ENCODE peak calls at places on chromosome 11, in ten cellular contexts. One of them, this sample, is unnamed. For H3K4me1, the result is how much of the 10 kb centered on the place peaks cover.

GRCh38 chr11:6249822-6250555 is 9.6 kb upstream of the CCKBR start:
- DNase-seq in endodermal cell: peak
- DNase-seq in fibroblast of lung: peak
- DNase-seq in adrenal gland: peak
- DNase-seq in A549: peak
- DNase-seq in transverse colon: peak
- DNase-seq in PC-3: peak
- DNase-seq in kidney: no peak
- DNase-seq in suprapubic skin: no peak
- DNase-seq in cardiac muscle cell: peak
- DNase-seq in this sample: no peak

GRCh38 chr11:107804219-107804618 is 54.4 kb downstream of the SLC35F2 start:
- DNase-seq in endodermal cell: no peak
- DNase-seq in fibroblast of lung: no peak
- DNase-seq in adrenal gland: no peak
- DNase-seq in A549: no peak
- DNase-seq in transverse colon: no peak
- DNase-seq in PC-3: no peak
- DNase-seq in kidney: no peak
- DNase-seq in suprapubic skin: no peak
- DNase-seq in cardiac muscle cell: no peak
- DNase-seq in this sample: no peak

GRCh38 chr11:126318642-126319373 is 14.9 kb downstream of the DCPS start:
- DNase-seq in endodermal cell: no peak
- DNase-seq in fibroblast of lung: peak
- DNase-seq in adrenal gland: peak
- DNase-seq in A549: no peak
- DNase-seq in transverse colon: peak
- DNase-seq in PC-3: peak
- DNase-seq in kidney: no peak
- DNase-seq in suprapubic skin: no peak
- DNase-seq in cardiac muscle cell: peak
- DNase-seq in this sample: peak

GRCh38 chr11:61549177-61549576 is 31.7 kb downstream of the SYT7 start:
- DNase-seq in endodermal cell: no peak
- DNase-seq in fibroblast of lung: no peak
- DNase-seq in adrenal gland: no peak
- DNase-seq in A549: no peak
- DNase-seq in transverse colon: no peak
- DNase-seq in PC-3: no peak
- DNase-seq in kidney: no peak
- DNase-seq in suprapubic skin: no peak
- DNase-seq in cardiac muscle cell: no peak
- DNase-seq in this sample: no peak

GRCh38 chr11:130531061-130531460 is 82.6 kb downstream of the ADAMTS15 start:
- DNase-seq in endodermal cell: peak
- DNase-seq in fibroblast of lung: peak
- DNase-seq in adrenal gland: no peak
- DNase-seq in A549: no peak
- DNase-seq in transverse colon: no peak
- DNase-seq in PC-3: no peak
- DNase-seq in kidney: no peak
- DNase-seq in suprapubic skin: no peak
- DNase-seq in cardiac muscle cell: peak
- DNase-seq in this sample: no peak

GRCh38 chr11:129750343-129751292 is 65.0 kb upstream of the TMEM45B start:
- DNase-seq in endodermal cell: peak
- DNase-seq in fibroblast of lung: peak
- DNase-seq in adrenal gland: peak
- DNase-seq in A549: peak
- DNase-seq in transverse colon: peak
- DNase-seq in PC-3: peak
- DNase-seq in kidney: peak
- DNase-seq in suprapubic skin: no peak
- DNase-seq in cardiac muscle cell: peak
- DNase-seq in this sample: peak

GRCh38 chr11:13222285-13222684 is 55.3 kb upstream of the BMAL1 start:
- DNase-seq in endodermal cell: peak
- DNase-seq in fibroblast of lung: no peak
- DNase-seq in adrenal gland: no peak
- DNase-seq in A549: no peak
- DNase-seq in transverse colon: no peak
- DNase-seq in PC-3: peak
- DNase-seq in kidney: no peak
- DNase-seq in suprapubic skin: no peak
- DNase-seq in cardiac muscle cell: no peak
- DNase-seq in this sample: no peak

GRCh38 chr11:97092823-97093222 is 703.0 kb downstream of the JRKL start:
- DNase-seq in endodermal cell: no peak
- DNase-seq in fibroblast of lung: no peak
- DNase-seq in adrenal gland: no peak
- DNase-seq in A549: no peak
- DNase-seq in transverse colon: no peak
- DNase-seq in PC-3: no peak
- DNase-seq in kidney: no peak
- DNase-seq in suprapubic skin: no peak
- DNase-seq in cardiac muscle cell: no peak
- DNase-seq in this sample: no peak

GRCh38 chr11:17633279-17633986 is 85.9 kb upstream of the MYOD1 start:
- DNase-seq in endodermal cell: peak
- DNase-seq in fibroblast of lung: no peak
- DNase-seq in adrenal gland: no peak
- DNase-seq in A549: no peak
- DNase-seq in transverse colon: no peak
- DNase-seq in PC-3: no peak
- DNase-seq in kidney: no peak
- DNase-seq in suprapubic skin: no peak
- DNase-seq in cardiac muscle cell: no peak
- DNase-seq in this sample: no peak

GRCh38 chr11:762421-763072 is 14.7 kb downstream of the GATD1 start:
- DNase-seq in endodermal cell: peak
- DNase-seq in fibroblast of lung: peak
- DNase-seq in adrenal gland: peak
- DNase-seq in A549: peak
- DNase-seq in transverse colon: peak
- DNase-seq in PC-3: peak
- DNase-seq in kidney: peak
- DNase-seq in suprapubic skin: no peak
- DNase-seq in cardiac muscle cell: peak
- DNase-seq in this sample: peak

GRCh38 chr11:131025020-131025419 is 108.7 kb upstream of the SNX19 start:
- DNase-seq in endodermal cell: peak
- DNase-seq in fibroblast of lung: peak
- DNase-seq in adrenal gland: no peak
- DNase-seq in A549: peak
- DNase-seq in transverse colon: no peak
- DNase-seq in PC-3: peak
- DNase-seq in kidney: no peak
- DNase-seq in suprapubic skin: no peak
- DNase-seq in cardiac muscle cell: peak
- DNase-seq in this sample: no peak

GRCh38 chr11:61553373-61554171 is 27.3 kb downstream of the SYT7 start:
- DNase-seq in endodermal cell: no peak
- DNase-seq in fibroblast of lung: peak
- DNase-seq in adrenal gland: peak
- DNase-seq in A549: no peak
- DNase-seq in transverse colon: no peak
- DNase-seq in PC-3: no peak
- DNase-seq in kidney: no peak
- DNase-seq in suprapubic skin: no peak
- DNase-seq in cardiac muscle cell: no peak
- DNase-seq in this sample: no peak

GRCh38 chr11:82974135-82974534 is 72.6 kb downstream of the DDIAS start:
- DNase-seq in endodermal cell: no peak
- DNase-seq in fibroblast of lung: no peak
- DNase-seq in adrenal gland: no peak
- DNase-seq in A549: no peak
- DNase-seq in transverse colon: no peak
- DNase-seq in PC-3: no peak
- DNase-seq in kidney: no peak
- DNase-seq in suprapubic skin: no peak
- DNase-seq in cardiac muscle cell: no peak
- DNase-seq in this sample: no peak
- H3K4me1 ChIP-seq in endodermal cell: under half
- H3K4me1 ChIP-seq in fibroblast of lung: under half
- H3K4me1 ChIP-seq in adrenal gland: under half
- H3K4me1 ChIP-seq in A549: under half
- H3K4me1 ChIP-seq in transverse colon: under half
- H3K4me1 ChIP-seq in PC-3: under half
- H3K4me1 ChIP-seq in kidney: under half
- H3K4me1 ChIP-seq in suprapubic skin: under half
- H3K4me1 ChIP-seq in cardiac muscle cell: under half
- H3K4me1 ChIP-seq in this sample: under half

GRCh38 chr11:9613830-9614762 is 40.6 kb downstream of the WEE1 start:
- DNase-seq in endodermal cell: peak
- DNase-seq in fibroblast of lung: peak
- DNase-seq in adrenal gland: peak
- DNase-seq in A549: peak
- DNase-seq in transverse colon: peak
- DNase-seq in PC-3: peak
- DNase-seq in kidney: peak
- DNase-seq in suprapubic skin: peak
- DNase-seq in cardiac muscle cell: peak
- DNase-seq in this sample: peak
- H3K4me1 ChIP-seq in endodermal cell: under half
- H3K4me1 ChIP-seq in fibroblast of lung: under half
- H3K4me1 ChIP-seq in adrenal gland: under half
- H3K4me1 ChIP-seq in A549: under half
- H3K4me1 ChIP-seq in transverse colon: under half
- H3K4me1 ChIP-seq in PC-3: under half
- H3K4me1 ChIP-seq in kidney: under half
- H3K4me1 ChIP-seq in suprapubic skin: under half
- H3K4me1 ChIP-seq in cardiac muscle cell: under half
- H3K4me1 ChIP-seq in this sample: under half

GRCh38 chr11:117073539-117073938 is 24.7 kb downstream of the SIK3 start:
- DNase-seq in endodermal cell: no peak
- DNase-seq in fibroblast of lung: no peak
- DNase-seq in adrenal gland: no peak
- DNase-seq in A549: no peak
- DNase-seq in transverse colon: no peak
- DNase-seq in PC-3: no peak
- DNase-seq in kidney: no peak
- DNase-seq in suprapubic skin: no peak
- DNase-seq in cardiac muscle cell: peak
- DNase-seq in this sample: no peak

GRCh38 chr11:117075186-117075585 is 23.0 kb downstream of the SIK3 start:
- DNase-seq in endodermal cell: no peak
- DNase-seq in fibroblast of lung: no peak
- DNase-seq in adrenal gland: no peak
- DNase-seq in A549: no peak
- DNase-seq in transverse colon: no peak
- DNase-seq in PC-3: peak
- DNase-seq in kidney: no peak
- DNase-seq in suprapubic skin: no peak
- DNase-seq in cardiac muscle cell: no peak
- DNase-seq in this sample: no peak

GRCh38 chr11:117072517-117073218 is 25.6 kb downstream of the SIK3 start:
- DNase-seq in endodermal cell: no peak
- DNase-seq in fibroblast of lung: peak
- DNase-seq in adrenal gland: no peak
- DNase-seq in A549: peak
- DNase-seq in transverse colon: no peak
- DNase-seq in PC-3: peak
- DNase-seq in kidney: no peak
- DNase-seq in suprapubic skin: no peak
- DNase-seq in cardiac muscle cell: peak
- DNase-seq in this sample: no peak

GRCh38 chr11:117071344-117071787 is 26.9 kb downstream of the SIK3 start:
- DNase-seq in endodermal cell: no peak
- DNase-seq in fibroblast of lung: peak
- DNase-seq in adrenal gland: peak
- DNase-seq in A549: no peak
- DNase-seq in transverse colon: peak
- DNase-seq in PC-3: peak
- DNase-seq in kidney: no peak
- DNase-seq in suprapubic skin: no peak
- DNase-seq in cardiac muscle cell: peak
- DNase-seq in this sample: no peak

DNA sequence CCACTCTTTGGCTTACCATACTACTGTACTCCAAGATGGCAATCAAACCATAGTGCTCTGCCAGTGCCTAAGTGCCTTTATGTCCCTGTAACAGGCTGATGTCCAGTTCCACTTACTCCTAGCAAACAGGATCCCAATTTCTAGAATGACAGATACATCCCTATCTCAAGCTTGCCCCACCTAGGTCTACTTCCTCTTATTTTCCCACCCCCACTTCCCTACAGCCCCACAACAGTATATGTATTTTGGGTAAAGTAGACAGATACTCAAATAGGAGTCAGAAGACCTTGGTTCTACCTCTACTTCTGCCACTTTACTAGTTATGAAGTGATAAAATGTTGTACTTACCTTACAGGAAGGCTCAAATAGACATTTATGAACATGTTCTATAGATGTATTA is 24.1 kb downstream of the SIK3 start:
- DNase-seq in endodermal cell: no peak
- DNase-seq in fibroblast of lung: no peak
- DNase-seq in adrenal gland: no peak
- DNase-seq in A549: no peak
- DNase-seq in transverse colon: no peak
- DNase-seq in PC-3: no peak
- DNase-seq in kidney: no peak
- DNase-seq in suprapubic skin: no peak
- DNase-seq in cardiac muscle cell: no peak
- DNase-seq in this sample: no peak
- H3K4me1 ChIP-seq in endodermal cell: under half
- H3K4me1 ChIP-seq in fibroblast of lung: under half
- H3K4me1 ChIP-seq in adrenal gland: half or more
- H3K4me1 ChIP-seq in A549: half or more
- H3K4me1 ChIP-seq in transverse colon: under half
- H3K4me1 ChIP-seq in PC-3: under half
- H3K4me1 ChIP-seq in kidney: under half
- H3K4me1 ChIP-seq in suprapubic skin: under half
- H3K4me1 ChIP-seq in cardiac muscle cell: under half
- H3K4me1 ChIP-seq in this sample: half or more

DNA sequence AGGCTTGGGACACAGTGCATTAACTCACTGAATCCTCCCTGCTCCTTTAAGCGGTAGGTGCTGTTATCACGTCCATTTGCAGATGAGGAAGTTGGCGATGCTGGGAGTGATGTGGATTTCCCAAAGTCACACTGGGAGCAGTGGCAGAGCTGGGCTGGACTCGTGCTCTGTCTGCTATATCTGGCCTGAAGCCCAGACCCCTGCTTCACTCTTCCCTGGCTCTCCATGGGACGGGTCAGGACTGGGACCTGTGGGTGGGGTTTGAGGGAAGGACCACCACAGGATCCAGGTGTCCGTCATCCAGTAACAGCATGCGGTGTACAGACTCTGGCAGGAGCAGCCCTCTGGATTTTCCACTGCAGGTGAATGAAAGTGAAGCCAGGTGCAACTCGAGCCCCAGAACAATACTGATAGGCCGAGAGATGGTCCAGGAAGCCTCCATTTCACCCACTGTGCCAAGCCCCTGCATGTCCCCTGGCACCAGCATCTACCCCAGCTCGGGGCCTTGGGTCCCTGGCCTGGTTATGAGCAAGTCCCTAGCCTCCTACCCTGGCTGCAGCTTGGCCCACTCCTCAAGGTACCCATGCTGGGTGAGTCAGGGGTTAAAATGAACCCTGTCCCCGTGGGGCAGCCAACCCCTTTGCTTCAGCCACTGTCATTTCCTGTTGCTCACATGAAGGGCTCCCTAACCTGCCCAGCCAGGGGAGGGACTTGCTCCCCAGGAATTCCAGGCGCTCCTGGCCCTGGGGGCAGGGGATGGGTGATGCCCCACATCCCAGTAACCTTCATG is 4.2 kb downstream of the USP2 start:
- DNase-seq in endodermal cell: no peak
- DNase-seq in fibroblast of lung: no peak
- DNase-seq in adrenal gland: no peak
- DNase-seq in A549: no peak
- DNase-seq in transverse colon: no peak
- DNase-seq in PC-3: peak
- DNase-seq in kidney: peak
- DNase-seq in suprapubic skin: peak
- DNase-seq in cardiac muscle cell: no peak
- DNase-seq in this sample: no peak
- H3K4me1 ChIP-seq in endodermal cell: half or more
- H3K4me1 ChIP-seq in fibroblast of lung: under half
- H3K4me1 ChIP-seq in adrenal gland: under half
- H3K4me1 ChIP-seq in A549: under half
- H3K4me1 ChIP-seq in transverse colon: under half
- H3K4me1 ChIP-seq in PC-3: under half
- H3K4me1 ChIP-seq in kidney: under half
- H3K4me1 ChIP-seq in suprapubic skin: under half
- H3K4me1 ChIP-seq in cardiac muscle cell: half or more
- H3K4me1 ChIP-seq in this sample: under half

This sample was measured in lower lobe of right lung.